ENCODE peak calls at places on chromosomes 12 and 14, in nine cellular contexts. One of them, this sample, is unnamed.

GRCh38 chr12:4828176-4828575 is 81.5 kb upstream of the KCNA1 start:
- DNase-seq in HAP-1: no peak
- DNase-seq in PC-9: no peak
- DNase-seq in Jurkat, Clone E6-1: peak; percentile 62
- DNase-seq in endothelial cell: no peak
- DNase-seq in NCI-H1930: no peak
- DNase-seq in mesothelial cell of epicardium: no peak
- DNase-seq in activated naive CD8-positive, alpha-beta T cell treated with anti-CD3 and anti-CD28 coated beads, Interleukin-2, amount 50 U/mL, for 24 hours: no peak
- DNase-seq in CD8-positive, alpha-beta T cell: no peak
- DNase-seq in this sample: no peak

GRCh38 chr12:13141686-13142085 is 38.2 kb upstream of the GSG1 start:
- DNase-seq in HAP-1: no peak
- DNase-seq in PC-9: no peak
- DNase-seq in Jurkat, Clone E6-1: no peak
- DNase-seq in endothelial cell: no peak
- DNase-seq in NCI-H1930: no peak
- DNase-seq in mesothelial cell of epicardium: no peak
- DNase-seq in activated naive CD8-positive, alpha-beta T cell treated with anti-CD3 and anti-CD28 coated beads, Interleukin-2, amount 50 U/mL, for 24 hours: no peak
- DNase-seq in CD8-positive, alpha-beta T cell: no peak
- DNase-seq in this sample: no peak

GRCh38 chr14:100317897-100318808 is 5.0 kb upstream of the SLC25A47 start:
- DNase-seq in HAP-1: peak; percentile 86
- DNase-seq in PC-9: no peak
- DNase-seq in Jurkat, Clone E6-1: peak; percentile 42
- DNase-seq in endothelial cell: peak; percentile 84
- DNase-seq in NCI-H1930: peak; percentile 35
- DNase-seq in mesothelial cell of epicardium: no peak
- DNase-seq in activated naive CD8-positive, alpha-beta T cell treated with anti-CD3 and anti-CD28 coated beads, Interleukin-2, amount 50 U/mL, for 24 hours: peak; percentile 84
- DNase-seq in CD8-positive, alpha-beta T cell: peak; percentile 62
- DNase-seq in this sample: peak; percentile 85

GRCh38 chr14:64137657-64138290 is 156.4 kb downstream of the ESR2 start:
- DNase-seq in HAP-1: peak; percentile 17
- DNase-seq in PC-9: no peak
- DNase-seq in Jurkat, Clone E6-1: no peak
- DNase-seq in endothelial cell: no peak
- DNase-seq in NCI-H1930: no peak
- DNase-seq in mesothelial cell of epicardium: no peak
- DNase-seq in activated naive CD8-positive, alpha-beta T cell treated with anti-CD3 and anti-CD28 coated beads, Interleukin-2, amount 50 U/mL, for 24 hours: peak; percentile 4
- DNase-seq in CD8-positive, alpha-beta T cell: no peak
- DNase-seq in this sample: no peak

GRCh38 chr12:70154087-70154486 is 89.1 kb upstream of the CNOT2 start:
- DNase-seq in HAP-1: no peak
- DNase-seq in PC-9: peak; percentile 39
- DNase-seq in Jurkat, Clone E6-1: no peak
- DNase-seq in endothelial cell: no peak
- DNase-seq in NCI-H1930: no peak
- DNase-seq in mesothelial cell of epicardium: no peak
- DNase-seq in activated naive CD8-positive, alpha-beta T cell treated with anti-CD3 and anti-CD28 coated beads, Interleukin-2, amount 50 U/mL, for 24 hours: no peak
- DNase-seq in CD8-positive, alpha-beta T cell: no peak
- DNase-seq in this sample: no peak

GRCh38 chr14:100096656-100097055 is 31.4 kb downstream of the EVL start:
- DNase-seq in HAP-1: no peak
- DNase-seq in PC-9: peak; percentile 64
- DNase-seq in Jurkat, Clone E6-1: no peak
- DNase-seq in endothelial cell: no peak
- DNase-seq in NCI-H1930: no peak
- DNase-seq in mesothelial cell of epicardium: no peak
- DNase-seq in activated naive CD8-positive, alpha-beta T cell treated with anti-CD3 and anti-CD28 coated beads, Interleukin-2, amount 50 U/mL, for 24 hours: no peak
- DNase-seq in CD8-positive, alpha-beta T cell: no peak
- DNase-seq in this sample: no peak

GRCh38 chr12:124044809-124045321 is 71.8 kb downstream of the ZNF664 start:
- DNase-seq in HAP-1: no peak
- DNase-seq in PC-9: no peak
- DNase-seq in Jurkat, Clone E6-1: peak; percentile 94
- DNase-seq in endothelial cell: no peak
- DNase-seq in NCI-H1930: no peak
- DNase-seq in mesothelial cell of epicardium: no peak
- DNase-seq in activated naive CD8-positive, alpha-beta T cell treated with anti-CD3 and anti-CD28 coated beads, Interleukin-2, amount 50 U/mL, for 24 hours: no peak
- DNase-seq in CD8-positive, alpha-beta T cell: no peak
- DNase-seq in this sample: no peak

GRCh38 chr14:55188686-55189295 is 2.6 kb downstream of the DLGAP5 start:
- DNase-seq in HAP-1: no peak
- DNase-seq in PC-9: no peak
- DNase-seq in Jurkat, Clone E6-1: no peak
- DNase-seq in endothelial cell: no peak
- DNase-seq in NCI-H1930: no peak
- DNase-seq in mesothelial cell of epicardium: no peak
- DNase-seq in activated naive CD8-positive, alpha-beta T cell treated with anti-CD3 and anti-CD28 coated beads, Interleukin-2, amount 50 U/mL, for 24 hours: no peak
- DNase-seq in CD8-positive, alpha-beta T cell: no peak
- DNase-seq in this sample: peak; percentile 10

GRCh38 chr12:122282066-122282465 is 15.8 kb upstream of the VPS33A start:
- DNase-seq in HAP-1: no peak
- DNase-seq in PC-9: no peak
- DNase-seq in Jurkat, Clone E6-1: no peak
- DNase-seq in endothelial cell: no peak
- DNase-seq in NCI-H1930: no peak
- DNase-seq in mesothelial cell of epicardium: no peak
- DNase-seq in activated naive CD8-positive, alpha-beta T cell treated with anti-CD3 and anti-CD28 coated beads, Interleukin-2, amount 50 U/mL, for 24 hours: no peak
- DNase-seq in CD8-positive, alpha-beta T cell: no peak
- DNase-seq in this sample: peak; percentile 58

GRCh38 chr14:33375781-33376180 is 437.1 kb downstream of the NPAS3 start:
- DNase-seq in HAP-1: no peak
- DNase-seq in PC-9: no peak
- DNase-seq in Jurkat, Clone E6-1: no peak
- DNase-seq in endothelial cell: no peak
- DNase-seq in NCI-H1930: no peak
- DNase-seq in mesothelial cell of epicardium: no peak
- DNase-seq in activated naive CD8-positive, alpha-beta T cell treated with anti-CD3 and anti-CD28 coated beads, Interleukin-2, amount 50 U/mL, for 24 hours: no peak
- DNase-seq in CD8-positive, alpha-beta T cell: no peak
- DNase-seq in this sample: no peak

GRCh38 chr12:121590476-121591143 is 9.8 kb upstream of the KDM2B start:
- DNase-seq in HAP-1: peak; percentile 68
- DNase-seq in PC-9: no peak
- DNase-seq in Jurkat, Clone E6-1: peak; percentile 77
- DNase-seq in endothelial cell: no peak
- DNase-seq in NCI-H1930: no peak
- DNase-seq in mesothelial cell of epicardium: no peak
- DNase-seq in activated naive CD8-positive, alpha-beta T cell treated with anti-CD3 and anti-CD28 coated beads, Interleukin-2, amount 50 U/mL, for 24 hours: peak; percentile 71
- DNase-seq in CD8-positive, alpha-beta T cell: peak; percentile 54
- DNase-seq in this sample: peak; percentile 28

GRCh38 chr12:63997198-63997597 is 152.7 kb downstream of the SRGAP1 start:
- DNase-seq in HAP-1: no peak
- DNase-seq in PC-9: no peak
- DNase-seq in Jurkat, Clone E6-1: no peak
- DNase-seq in endothelial cell: no peak
- DNase-seq in NCI-H1930: no peak
- DNase-seq in mesothelial cell of epicardium: no peak
- DNase-seq in activated naive CD8-positive, alpha-beta T cell treated with anti-CD3 and anti-CD28 coated beads, Interleukin-2, amount 50 U/mL, for 24 hours: no peak
- DNase-seq in CD8-positive, alpha-beta T cell: no peak
- DNase-seq in this sample: no peak

GRCh38 chr14:105357626-105358025 is 40.7 kb upstream of the TEX22 start:
- DNase-seq in HAP-1: no peak
- DNase-seq in PC-9: no peak
- DNase-seq in Jurkat, Clone E6-1: no peak
- DNase-seq in endothelial cell: no peak
- DNase-seq in NCI-H1930: no peak
- DNase-seq in mesothelial cell of epicardium: no peak
- DNase-seq in activated naive CD8-positive, alpha-beta T cell treated with anti-CD3 and anti-CD28 coated beads, Interleukin-2, amount 50 U/mL, for 24 hours: no peak
- DNase-seq in CD8-positive, alpha-beta T cell: no peak
- DNase-seq in this sample: no peak

GRCh38 chr14:50947446-50947845 is 3.2 kb upstream of the PYGL start:
- DNase-seq in HAP-1: no peak
- DNase-seq in PC-9: no peak
- DNase-seq in Jurkat, Clone E6-1: no peak
- DNase-seq in endothelial cell: no peak
- DNase-seq in NCI-H1930: no peak
- DNase-seq in mesothelial cell of epicardium: no peak
- DNase-seq in activated naive CD8-positive, alpha-beta T cell treated with anti-CD3 and anti-CD28 coated beads, Interleukin-2, amount 50 U/mL, for 24 hours: no peak
- DNase-seq in CD8-positive, alpha-beta T cell: no peak
- DNase-seq in this sample: no peak

GRCh38 chr14:57209561-57209960 is 59.1 kb downstream of the EXOC5 start:
- DNase-seq in HAP-1: no peak
- DNase-seq in PC-9: peak; percentile 63
- DNase-seq in Jurkat, Clone E6-1: no peak
- DNase-seq in endothelial cell: no peak
- DNase-seq in NCI-H1930: no peak
- DNase-seq in mesothelial cell of epicardium: no peak
- DNase-seq in activated naive CD8-positive, alpha-beta T cell treated with anti-CD3 and anti-CD28 coated beads, Interleukin-2, amount 50 U/mL, for 24 hours: no peak
- DNase-seq in CD8-positive, alpha-beta T cell: no peak
- DNase-seq in this sample: no peak

GRCh38 chr12:23887055-23887835 is 62.2 kb downstream of the SOX5 start:
- DNase-seq in HAP-1: no peak
- DNase-seq in PC-9: no peak
- DNase-seq in Jurkat, Clone E6-1: no peak
- DNase-seq in endothelial cell: no peak
- DNase-seq in NCI-H1930: no peak
- DNase-seq in mesothelial cell of epicardium: no peak
- DNase-seq in activated naive CD8-positive, alpha-beta T cell treated with anti-CD3 and anti-CD28 coated beads, Interleukin-2, amount 50 U/mL, for 24 hours: no peak
- DNase-seq in CD8-positive, alpha-beta T cell: no peak
- DNase-seq in this sample: no peak

GRCh38 chr12:126747530-126748149 is 1519.3 kb upstream of the TMEM132C start:
- DNase-seq in HAP-1: peak; percentile 54
- DNase-seq in PC-9: no peak
- DNase-seq in Jurkat, Clone E6-1: peak; percentile 16
- DNase-seq in endothelial cell: no peak
- DNase-seq in NCI-H1930: no peak
- DNase-seq in mesothelial cell of epicardium: peak; percentile 28
- DNase-seq in activated naive CD8-positive, alpha-beta T cell treated with anti-CD3 and anti-CD28 coated beads, Interleukin-2, amount 50 U/mL, for 24 hours: peak; percentile 57
- DNase-seq in CD8-positive, alpha-beta T cell: peak; percentile 31
- DNase-seq in this sample: no peak

GRCh38 chr14:35696119-35696518 is 113.0 kb downstream of the RALGAPA1 start:
- DNase-seq in HAP-1: no peak
- DNase-seq in PC-9: no peak
- DNase-seq in Jurkat, Clone E6-1: peak; percentile 12
- DNase-seq in endothelial cell: no peak
- DNase-seq in NCI-H1930: no peak
- DNase-seq in mesothelial cell of epicardium: no peak
- DNase-seq in activated naive CD8-positive, alpha-beta T cell treated with anti-CD3 and anti-CD28 coated beads, Interleukin-2, amount 50 U/mL, for 24 hours: no peak
- DNase-seq in CD8-positive, alpha-beta T cell: no peak
- DNase-seq in this sample: no peak

GRCh38 chr14:76872796-76873432 is 46.7 kb downstream of the LRRC74A start:
- DNase-seq in HAP-1: peak; percentile 74
- DNase-seq in PC-9: no peak
- DNase-seq in Jurkat, Clone E6-1: peak; percentile 42
- DNase-seq in endothelial cell: peak; percentile 68
- DNase-seq in NCI-H1930: peak; percentile 53
- DNase-seq in mesothelial cell of epicardium: peak; percentile 43
- DNase-seq in activated naive CD8-positive, alpha-beta T cell treated with anti-CD3 and anti-CD28 coated beads, Interleukin-2, amount 50 U/mL, for 24 hours: peak; percentile 69
- DNase-seq in CD8-positive, alpha-beta T cell: peak; percentile 58
- DNase-seq in this sample: peak; percentile 78

GRCh38 chr12:51326762-51327439 is 2.9 kb upstream of the BIN2 start:
- DNase-seq in HAP-1: no peak
- DNase-seq in PC-9: peak; percentile 53
- DNase-seq in Jurkat, Clone E6-1: peak; percentile 61
- DNase-seq in endothelial cell: no peak
- DNase-seq in NCI-H1930: no peak
- DNase-seq in mesothelial cell of epicardium: no peak
- DNase-seq in activated naive CD8-positive, alpha-beta T cell treated with anti-CD3 and anti-CD28 coated beads, Interleukin-2, amount 50 U/mL, for 24 hours: no peak
- DNase-seq in CD8-positive, alpha-beta T cell: no peak
- DNase-seq in this sample: peak; percentile 52

GRCh38 chr12:6839482-6840201 is 1.1 kb upstream of the GNB3 start:
- DNase-seq in HAP-1: no peak
- DNase-seq in PC-9: peak; percentile 60
- DNase-seq in Jurkat, Clone E6-1: no peak
- DNase-seq in endothelial cell: no peak
- DNase-seq in NCI-H1930: no peak
- DNase-seq in mesothelial cell of epicardium: no peak
- DNase-seq in activated naive CD8-positive, alpha-beta T cell treated with anti-CD3 and anti-CD28 coated beads, Interleukin-2, amount 50 U/mL, for 24 hours: no peak
- DNase-seq in CD8-positive, alpha-beta T cell: no peak
- DNase-seq in this sample: no peak

GRCh38 chr14:69475194-69475818 is 9.2 kb upstream of the PLEKHD1 start:
- DNase-seq in HAP-1: no peak
- DNase-seq in PC-9: no peak
- DNase-seq in Jurkat, Clone E6-1: peak; percentile 34
- DNase-seq in endothelial cell: no peak
- DNase-seq in NCI-H1930: peak; percentile 5
- DNase-seq in mesothelial cell of epicardium: no peak
- DNase-seq in activated naive CD8-positive, alpha-beta T cell treated with anti-CD3 and anti-CD28 coated beads, Interleukin-2, amount 50 U/mL, for 24 hours: no peak
- DNase-seq in CD8-positive, alpha-beta T cell: no peak
- DNase-seq in this sample: no peak

GRCh38 chr12:22588817-22589216 is 36.2 kb upstream of the ETNK1 start:
- DNase-seq in HAP-1: no peak
- DNase-seq in PC-9: no peak
- DNase-seq in Jurkat, Clone E6-1: no peak
- DNase-seq in endothelial cell: no peak
- DNase-seq in NCI-H1930: peak; percentile 49
- DNase-seq in mesothelial cell of epicardium: no peak
- DNase-seq in activated naive CD8-positive, alpha-beta T cell treated with anti-CD3 and anti-CD28 coated beads, Interleukin-2, amount 50 U/mL, for 24 hours: no peak
- DNase-seq in CD8-positive, alpha-beta T cell: no peak
- DNase-seq in this sample: no peak

GRCh38 chr14:102782974-102783373 is 5.7 kb downstream of the TRAF3 start:
- DNase-seq in HAP-1: no peak
- DNase-seq in PC-9: no peak
- DNase-seq in Jurkat, Clone E6-1: no peak
- DNase-seq in endothelial cell: no peak
- DNase-seq in NCI-H1930: no peak
- DNase-seq in mesothelial cell of epicardium: no peak
- DNase-seq in activated naive CD8-positive, alpha-beta T cell treated with anti-CD3 and anti-CD28 coated beads, Interleukin-2, amount 50 U/mL, for 24 hours: no peak
- DNase-seq in CD8-positive, alpha-beta T cell: no peak
- DNase-seq in this sample: no peak

GRCh38 chr14:97218713-97219355 is 421.7 kb downstream of the VRK1 start:
- DNase-seq in HAP-1: no peak
- DNase-seq in PC-9: no peak
- DNase-seq in Jurkat, Clone E6-1: no peak
- DNase-seq in endothelial cell: peak; percentile 50
- DNase-seq in NCI-H1930: no peak
- DNase-seq in mesothelial cell of epicardium: no peak
- DNase-seq in activated naive CD8-positive, alpha-beta T cell treated with anti-CD3 and anti-CD28 coated beads, Interleukin-2, amount 50 U/mL, for 24 hours: peak; percentile 45
- DNase-seq in CD8-positive, alpha-beta T cell: peak; percentile 21
- DNase-seq in this sample: no peak

GRCh38 chr12:122917508-122918227 is 21.7 kb upstream of the VPS37B start:
- DNase-seq in HAP-1: no peak
- DNase-seq in PC-9: peak; percentile 93
- DNase-seq in Jurkat, Clone E6-1: no peak
- DNase-seq in endothelial cell: no peak
- DNase-seq in NCI-H1930: no peak
- DNase-seq in mesothelial cell of epicardium: no peak
- DNase-seq in activated naive CD8-positive, alpha-beta T cell treated with anti-CD3 and anti-CD28 coated beads, Interleukin-2, amount 50 U/mL, for 24 hours: no peak
- DNase-seq in CD8-positive, alpha-beta T cell: no peak
- DNase-seq in this sample: peak; percentile 45

GRCh38 chr12:70983692-70984091 is 63.2 kb upstream of the PTPRR start:
- DNase-seq in HAP-1: no peak
- DNase-seq in PC-9: no peak
- DNase-seq in Jurkat, Clone E6-1: no peak
- DNase-seq in endothelial cell: no peak
- DNase-seq in NCI-H1930: no peak
- DNase-seq in mesothelial cell of epicardium: no peak
- DNase-seq in activated naive CD8-positive, alpha-beta T cell treated with anti-CD3 and anti-CD28 coated beads, Interleukin-2, amount 50 U/mL, for 24 hours: no peak
- DNase-seq in CD8-positive, alpha-beta T cell: no peak
- DNase-seq in this sample: no peak

GRCh38 chr14:31439554-31439953 is 17.8 kb downstream of the DTD2 start:
- DNase-seq in HAP-1: no peak
- DNase-seq in PC-9: no peak
- DNase-seq in Jurkat, Clone E6-1: no peak
- DNase-seq in endothelial cell: no peak
- DNase-seq in NCI-H1930: no peak
- DNase-seq in mesothelial cell of epicardium: no peak
- DNase-seq in activated naive CD8-positive, alpha-beta T cell treated with anti-CD3 and anti-CD28 coated beads, Interleukin-2, amount 50 U/mL, for 24 hours: no peak
- DNase-seq in CD8-positive, alpha-beta T cell: no peak
- DNase-seq in this sample: no peak

GRCh38 chr12:118436002-118436724 is 59.8 kb downstream of the SUDS3 start:
- DNase-seq in HAP-1: peak; percentile 54
- DNase-seq in PC-9: no peak
- DNase-seq in Jurkat, Clone E6-1: peak; percentile 32
- DNase-seq in endothelial cell: peak; percentile 8
- DNase-seq in NCI-H1930: peak; percentile 17
- DNase-seq in mesothelial cell of epicardium: no peak
- DNase-seq in activated naive CD8-positive, alpha-beta T cell treated with anti-CD3 and anti-CD28 coated beads, Interleukin-2, amount 50 U/mL, for 24 hours: no peak
- DNase-seq in CD8-positive, alpha-beta T cell: no peak
- DNase-seq in this sample: no peak

GRCh38 chr14:106268013-106268727 is 741.8 kb downstream of the TMEM121 start:
- DNase-seq in HAP-1: peak; percentile 72
- DNase-seq in PC-9: no peak
- DNase-seq in Jurkat, Clone E6-1: peak; percentile 90
- DNase-seq in endothelial cell: no peak
- DNase-seq in NCI-H1930: no peak
- DNase-seq in mesothelial cell of epicardium: no peak
- DNase-seq in activated naive CD8-positive, alpha-beta T cell treated with anti-CD3 and anti-CD28 coated beads, Interleukin-2, amount 50 U/mL, for 24 hours: peak; percentile 80
- DNase-seq in CD8-positive, alpha-beta T cell: peak; percentile 86
- DNase-seq in this sample: no peak

GRCh38 chr14:36976571-36977023 is 195.8 kb downstream of the SLC25A21 start:
- DNase-seq in HAP-1: no peak
- DNase-seq in PC-9: peak; percentile 76
- DNase-seq in Jurkat, Clone E6-1: no peak
- DNase-seq in endothelial cell: no peak
- DNase-seq in NCI-H1930: no peak
- DNase-seq in mesothelial cell of epicardium: no peak
- DNase-seq in activated naive CD8-positive, alpha-beta T cell treated with anti-CD3 and anti-CD28 coated beads, Interleukin-2, amount 50 U/mL, for 24 hours: no peak
- DNase-seq in CD8-positive, alpha-beta T cell: no peak
- DNase-seq in this sample: no peak